ENCODE peak calls at places on chromosome 14, in ten cellular contexts. F is keratinocyte, S is GM06990, J is stomach, W is tibial artery, C is mucosa of descending colon, V is fibroblast of the aortic adventitia, N is cardiac fibroblast, R is astrocyte of the spinal cord, L is PC-3. B is an unnamed sample.

GRCh38 chr14:69559581-69560011 is 15.1 kb downstream of the CCDC177 start:
- DNase-seq in V (no peak), F (no peak), N (no peak), J (no peak), S (no peak), R (no peak), L (no peak), C (no peak), W (no peak), B (no peak)

GRCh38 chr14:20799955-20800544 is 2.6 kb downstream of the RNASE1 start:
- DNase-seq in N (peak), R (no peak), F (no peak), C (peak), J (peak), S (no peak), V (no peak), W (peak), L (peak), B (no peak)

GRCh38 chr14:56579345-56580316 is at the start of gene TMEM260:
- DNase-seq in J (peak), S (peak), W (peak), R (peak), F (peak), N (peak), V (peak), L (peak), C (peak), B (peak)

GRCh38 chr14:73472182-73473114 is 14.1 kb upstream of the NUMB start:
- DNase-seq in C (no peak), N (peak), R (peak), F (peak), V (peak), W (no peak), L (peak), J (no peak), S (peak), B (no peak)

GRCh38 chr14:74064883-74065282 is 19.4 kb downstream of the ALDH6A1 start:
- DNase-seq in L (peak), C (no peak), J (no peak), N (no peak), W (no peak), R (no peak), V (no peak), S (no peak), F (no peak), B (no peak)

GRCh38 chr14:87133073-87133815 is 859.7 kb downstream of the GALC start:
- DNase-seq in J (no peak), C (no peak), V (peak), N (no peak), W (no peak), S (no peak), F (peak), R (peak), L (peak), B (no peak)

GRCh38 chr14:22521449-22522239 is 67.4 kb downstream of the DAD1 start:
- DNase-seq in W (no peak), V (no peak), S (no peak), N (no peak), L (no peak), J (peak), F (no peak), C (peak), R (no peak), B (no peak)

GRCh38 chr14:102554835-102555819 is 37.3 kb upstream of the RCOR1 start:
- DNase-seq in L (no peak), V (no peak), W (peak), J (peak), C (peak), S (peak), R (no peak), N (peak), F (no peak), B (no peak)

GRCh38 chr14:23008836-23009235 is 1.1 kb downstream of the C14orf93 start:
- DNase-seq in V (peak), R (peak), L (peak), J (no peak), F (no peak), N (no peak), S (no peak), C (no peak), W (no peak), B (no peak)

GRCh38 chr14:90499908-90500664 is 103.3 kb downstream of the CALM1 start:
- DNase-seq in W (no peak), R (no peak), F (no peak), L (no peak), J (no peak), C (no peak), V (no peak), S (no peak), N (no peak), B (no peak)

GRCh38 chr14:96938946-96939345 is 141.8 kb downstream of the VRK1 start:
- DNase-seq in V (no peak), W (no peak), R (no peak), N (no peak), F (no peak), L (no peak), C (peak), S (no peak), J (no peak), B (no peak)
- TF ChIP-seq CTCF in V (peak), W (no peak), R (no peak), N (peak), F (peak), L (peak), C (no peak), S (peak), J (no peak), B (no peak)

GRCh38 chr14:58772061-58772604 is 134.4 kb downstream of the DACT1 start:
- DNase-seq in N (no peak), L (no peak), V (no peak), S (no peak), C (no peak), W (no peak), J (no peak), F (no peak), R (no peak), B (no peak)
- TF ChIP-seq CTCF in N (no peak), L (no peak), V (no peak), S (no peak), C (no peak), W (no peak), J (no peak), F (no peak), R (no peak), B (no peak)

GRCh38 chr14:94109915-94110250 is 653 bp upstream of the IFI27 start:
- DNase-seq in L (no peak), N (no peak), R (no peak), J (no peak), W (no peak), F (no peak), V (no peak), S (no peak), C (no peak), B (no peak)

GRCh38 chr14:94112513-94113060 is 2.1 kb downstream of the IFI27 start:
- DNase-seq in C (peak), L (no peak), F (no peak), W (no peak), R (no peak), V (no peak), N (no peak), S (no peak), J (peak), B (no peak)

GRCh38 chr14:94113073-94113472 is 2.5 kb downstream of the IFI27 start:
- DNase-seq in C (no peak), W (no peak), V (no peak), J (peak), F (no peak), N (no peak), R (no peak), S (no peak), L (no peak), B (peak)

GRCh38 chr14:94111276-94112095 is 950 bp downstream of the IFI27 start:
- DNase-seq in W (no peak), F (no peak), N (no peak), V (no peak), L (no peak), C (no peak), R (no peak), S (no peak), J (no peak), B (no peak)

GRCh38 chr14:94110552-94111181 is at the start of gene IFI27:
- DNase-seq in S (no peak), W (no peak), V (peak), N (peak), J (peak), F (peak), L (peak), C (peak), R (peak), B (no peak)
- TF ChIP-seq CTCF in S (no peak), W (no peak), V (no peak), N (no peak), J (no peak), F (no peak), L (no peak), C (no peak), R (no peak), B (no peak)

DNA sequence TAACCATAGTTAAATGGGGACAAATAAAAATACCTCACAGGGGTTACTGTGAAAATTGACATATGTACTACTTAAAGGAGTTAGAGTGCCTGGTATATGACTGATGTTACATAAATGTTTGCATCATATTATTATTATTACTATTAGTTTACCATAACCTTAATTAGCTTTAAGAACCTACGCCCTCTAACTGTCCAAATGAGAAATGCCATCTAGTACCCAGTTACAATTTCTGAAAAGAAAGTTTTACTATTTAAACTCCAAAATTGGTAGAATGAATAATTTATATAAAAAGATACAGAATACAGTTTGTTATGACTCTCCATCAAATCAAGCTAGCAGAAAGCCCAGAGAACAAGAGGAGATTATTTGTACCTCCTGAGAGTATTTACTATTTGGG is 42.3 kb downstream of the EML5 start:
- DNase-seq in F (no peak), W (no peak), C (no peak), S (no peak), N (no peak), V (no peak), J (no peak), L (no peak), R (no peak), B (no peak)
- TF ChIP-seq CTCF in F (no peak), W (no peak), C (no peak), S (peak), N (no peak), V (no peak), J (no peak), L (peak), R (no peak), B (no peak)

DNA sequence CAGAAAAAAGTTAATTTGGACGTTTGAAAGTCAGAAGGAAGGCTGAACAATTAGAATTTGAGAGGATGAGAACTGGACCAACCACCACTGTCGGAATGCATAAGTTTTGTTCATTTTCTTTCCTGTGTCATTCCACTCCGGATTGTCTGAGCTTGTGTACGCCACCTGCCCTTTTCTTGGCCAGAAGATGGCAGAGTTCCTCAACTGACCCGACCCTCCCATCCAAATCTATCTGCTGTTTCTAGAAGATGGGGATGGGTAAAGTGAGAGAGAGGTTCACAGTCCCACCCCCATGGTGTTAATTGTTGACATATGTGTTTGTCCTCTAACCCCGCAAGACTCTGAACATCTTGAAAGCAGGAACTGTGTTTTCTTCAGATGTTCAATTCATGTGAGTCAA is 388.0 kb downstream of the VRK1 start:
- DNase-seq in R (peak), F (no peak), N (no peak), C (peak), W (no peak), L (peak), J (no peak), S (no peak), V (no peak), B (no peak)
- TF ChIP-seq CTCF in R (peak), F (peak), N (no peak), C (no peak), W (no peak), L (peak), J (no peak), S (peak), V (no peak), B (no peak)

GRCh38 chr14:61561144-61561543 is 134.2 kb upstream of the HIF1A start:
- DNase-seq in S (no peak), C (no peak), J (no peak), R (no peak), N (peak), L (peak), W (no peak), F (no peak), V (peak), B (peak)
- TF ChIP-seq CTCF in S (no peak), C (no peak), J (no peak), R (peak), N (peak), L (peak), W (no peak), F (no peak), V (peak), B (no peak)

GRCh38 chr14:99540196-99541032 is 59.2 kb downstream of the CCNK start:
- DNase-seq in V (no peak), C (no peak), J (no peak), R (no peak), N (no peak), L (no peak), F (no peak), W (no peak), S (no peak), B (no peak)
- TF ChIP-seq CTCF in V (no peak), C (no peak), J (no peak), R (no peak), N (no peak), L (no peak), F (no peak), W (no peak), S (no peak), B (no peak)

GRCh38 chr14:104075530-104076151 is 9.9 kb upstream of the ASPG start:
- DNase-seq in V (no peak), F (no peak), S (no peak), J (no peak), C (peak), R (no peak), W (no peak), L (peak), N (no peak), B (no peak)
- TF ChIP-seq CTCF in V (peak), F (peak), S (peak), J (no peak), C (no peak), R (peak), W (no peak), L (peak), N (peak), B (no peak)

GRCh38 chr14:99885649-99885958 is 92.4 kb downstream of the EML1 start:
- DNase-seq in W (no peak), J (no peak), F (no peak), S (no peak), L (no peak), C (no peak), R (no peak), N (no peak), V (no peak), B (no peak)
- TF ChIP-seq CTCF in W (no peak), J (no peak), F (no peak), S (no peak), L (no peak), C (no peak), R (no peak), N (no peak), V (no peak), B (no peak)